ENCODE peak calls at places on chromosomes 7 and 10, in eight cellular contexts. One of them, this sample, is unnamed.

GRCh38 chr7:101538596-101539459 is 90.3 kb downstream of the MYL10 start:
- DNase-seq in Panc1: no peak
- DNase-seq in A549: peak
- DNase-seq in central memory CD8-positive, alpha-beta T cell: peak
- DNase-seq in T-helper 22 cell: no peak
- DNase-seq in HFF-Myc: peak
- DNase-seq in HTR-8/SVneo: peak
- DNase-seq in Calu3: peak
- DNase-seq in this sample: peak

GRCh38 chr7:27923308-27923980 is 183.5 kb downstream of the TAX1BP1 start:
- DNase-seq in Calu3: no peak
- DNase-seq in Panc1: no peak
- DNase-seq in T-helper 22 cell: no peak
- DNase-seq in A549: no peak
- DNase-seq in central memory CD8-positive, alpha-beta T cell: no peak
- DNase-seq in HFF-Myc: no peak
- DNase-seq in HTR-8/SVneo: no peak
- DNase-seq in this sample: no peak

GRCh38 chr7:2197436-2198155 is 35.1 kb downstream of the MAD1L1 start:
- DNase-seq in A549: no peak
- DNase-seq in HFF-Myc: no peak
- DNase-seq in central memory CD8-positive, alpha-beta T cell: no peak
- DNase-seq in Calu3: no peak
- DNase-seq in HTR-8/SVneo: no peak
- DNase-seq in T-helper 22 cell: no peak
- DNase-seq in Panc1: no peak
- DNase-seq in this sample: no peak

GRCh38 chr10:10092581-10092980 is 925.1 kb upstream of the CELF2 start:
- DNase-seq in A549: no peak
- DNase-seq in HFF-Myc: no peak
- DNase-seq in central memory CD8-positive, alpha-beta T cell: no peak
- DNase-seq in T-helper 22 cell: no peak
- DNase-seq in Panc1: no peak
- DNase-seq in Calu3: no peak
- DNase-seq in HTR-8/SVneo: no peak
- DNase-seq in this sample: no peak

GRCh38 chr7:29281782-29282541 is 87.4 kb downstream of the CHN2 start:
- DNase-seq in HTR-8/SVneo: peak
- DNase-seq in A549: no peak
- DNase-seq in central memory CD8-positive, alpha-beta T cell: no peak
- DNase-seq in HFF-Myc: no peak
- DNase-seq in T-helper 22 cell: no peak
- DNase-seq in Panc1: no peak
- DNase-seq in Calu3: no peak
- DNase-seq in this sample: no peak

GRCh38 chr10:114498413-114499111 is 94.3 kb upstream of the AFAP1L2 start:
- DNase-seq in HTR-8/SVneo: no peak
- DNase-seq in HFF-Myc: no peak
- DNase-seq in T-helper 22 cell: no peak
- DNase-seq in A549: no peak
- DNase-seq in central memory CD8-positive, alpha-beta T cell: no peak
- DNase-seq in Calu3: no peak
- DNase-seq in Panc1: no peak
- DNase-seq in this sample: no peak

GRCh38 chr7:130940326-130940725 is 206.3 kb upstream of the KLF14 start:
- DNase-seq in Panc1: no peak
- DNase-seq in T-helper 22 cell: no peak
- DNase-seq in HTR-8/SVneo: no peak
- DNase-seq in HFF-Myc: no peak
- DNase-seq in central memory CD8-positive, alpha-beta T cell: no peak
- DNase-seq in A549: no peak
- DNase-seq in Calu3: no peak
- DNase-seq in this sample: no peak

GRCh38 chr10:91493313-91493712 is 83.2 kb downstream of the HECTD2 start:
- DNase-seq in A549: peak
- DNase-seq in HFF-Myc: no peak
- DNase-seq in HTR-8/SVneo: peak
- DNase-seq in Panc1: no peak
- DNase-seq in central memory CD8-positive, alpha-beta T cell: no peak
- DNase-seq in T-helper 22 cell: no peak
- DNase-seq in Calu3: no peak
- DNase-seq in this sample: no peak

GRCh38 chr10:130357226-130357625 is 221.0 kb downstream of the GLRX3 start:
- DNase-seq in Panc1: no peak
- DNase-seq in HTR-8/SVneo: no peak
- DNase-seq in Calu3: no peak
- DNase-seq in A549: no peak
- DNase-seq in HFF-Myc: no peak
- DNase-seq in central memory CD8-positive, alpha-beta T cell: no peak
- DNase-seq in T-helper 22 cell: no peak
- DNase-seq in this sample: no peak

GRCh38 chr7:123624527-123625183 is 23.0 kb downstream of the ASB15 start:
- DNase-seq in Calu3: peak
- DNase-seq in HTR-8/SVneo: no peak
- DNase-seq in central memory CD8-positive, alpha-beta T cell: peak
- DNase-seq in A549: peak
- DNase-seq in Panc1: peak
- DNase-seq in T-helper 22 cell: no peak
- DNase-seq in HFF-Myc: no peak
- DNase-seq in this sample: peak

GRCh38 chr10:6144609-6145413 is 56.0 kb downstream of the RBM17 start:
- DNase-seq in central memory CD8-positive, alpha-beta T cell: peak
- DNase-seq in HFF-Myc: no peak
- DNase-seq in Calu3: peak
- DNase-seq in A549: peak
- DNase-seq in Panc1: no peak
- DNase-seq in T-helper 22 cell: peak
- DNase-seq in HTR-8/SVneo: peak
- DNase-seq in this sample: peak

GRCh38 chr7:108009873-108010272 is 6.9 kb upstream of the LAMB1 start:
- DNase-seq in Panc1: no peak
- DNase-seq in central memory CD8-positive, alpha-beta T cell: no peak
- DNase-seq in HFF-Myc: no peak
- DNase-seq in A549: no peak
- DNase-seq in HTR-8/SVneo: no peak
- DNase-seq in Calu3: no peak
- DNase-seq in T-helper 22 cell: no peak
- DNase-seq in this sample: no peak

GRCh38 chr7:159143780-159144755 is 599 bp downstream of the VIPR2 start:
- DNase-seq in A549: no peak
- DNase-seq in HTR-8/SVneo: no peak
- DNase-seq in central memory CD8-positive, alpha-beta T cell: no peak
- DNase-seq in T-helper 22 cell: no peak
- DNase-seq in Calu3: no peak
- DNase-seq in HFF-Myc: no peak
- DNase-seq in Panc1: no peak
- DNase-seq in this sample: no peak

GRCh38 chr10:62635127-62635526 is 169.4 kb upstream of the ADO start:
- DNase-seq in HTR-8/SVneo: no peak
- DNase-seq in central memory CD8-positive, alpha-beta T cell: no peak
- DNase-seq in Calu3: no peak
- DNase-seq in HFF-Myc: no peak
- DNase-seq in A549: no peak
- DNase-seq in Panc1: no peak
- DNase-seq in T-helper 22 cell: no peak
- DNase-seq in this sample: no peak

GRCh38 chr7:135664046-135664589 is 1.8 kb downstream of the STMP1 start:
- DNase-seq in A549: no peak
- DNase-seq in Panc1: no peak
- DNase-seq in Calu3: no peak
- DNase-seq in T-helper 22 cell: no peak
- DNase-seq in HTR-8/SVneo: no peak
- DNase-seq in central memory CD8-positive, alpha-beta T cell: no peak
- DNase-seq in HFF-Myc: no peak
- DNase-seq in this sample: no peak

GRCh38 chr7:101608772-101609713 is 20.1 kb downstream of the MYL10 start:
- DNase-seq in Panc1: no peak
- DNase-seq in Calu3: peak
- DNase-seq in A549: no peak
- DNase-seq in HTR-8/SVneo: no peak
- DNase-seq in HFF-Myc: no peak
- DNase-seq in central memory CD8-positive, alpha-beta T cell: no peak
- DNase-seq in T-helper 22 cell: no peak
- DNase-seq in this sample: no peak

GRCh38 chr10:132140167-132140925 is 46.4 kb upstream of the DPYSL4 start:
- DNase-seq in HFF-Myc: no peak
- DNase-seq in HTR-8/SVneo: no peak
- DNase-seq in Calu3: no peak
- DNase-seq in central memory CD8-positive, alpha-beta T cell: no peak
- DNase-seq in Panc1: no peak
- DNase-seq in A549: no peak
- DNase-seq in T-helper 22 cell: no peak
- DNase-seq in this sample: no peak

GRCh38 chr10:62788861-62789467 is 15.6 kb upstream of the ADO start:
- DNase-seq in T-helper 22 cell: no peak
- DNase-seq in Panc1: no peak
- DNase-seq in A549: no peak
- DNase-seq in central memory CD8-positive, alpha-beta T cell: no peak
- DNase-seq in HTR-8/SVneo: no peak
- DNase-seq in HFF-Myc: no peak
- DNase-seq in Calu3: no peak
- DNase-seq in this sample: no peak

GRCh38 chr7:130844811-130845580 is 111.0 kb upstream of the KLF14 start:
- DNase-seq in A549: peak
- DNase-seq in Panc1: no peak
- DNase-seq in T-helper 22 cell: no peak
- DNase-seq in Calu3: peak
- DNase-seq in central memory CD8-positive, alpha-beta T cell: no peak
- DNase-seq in HFF-Myc: peak
- DNase-seq in HTR-8/SVneo: no peak
- DNase-seq in this sample: no peak

GRCh38 chr7:55005241-55005836 is 13.5 kb upstream of the EGFR start:
- DNase-seq in HTR-8/SVneo: no peak
- DNase-seq in HFF-Myc: no peak
- DNase-seq in Calu3: no peak
- DNase-seq in Panc1: no peak
- DNase-seq in T-helper 22 cell: no peak
- DNase-seq in A549: no peak
- DNase-seq in central memory CD8-positive, alpha-beta T cell: no peak
- DNase-seq in this sample: no peak

GRCh38 chr7:125663961-125664360 is 734.3 kb upstream of the POT1 start:
- DNase-seq in HFF-Myc: no peak
- DNase-seq in T-helper 22 cell: no peak
- DNase-seq in HTR-8/SVneo: no peak
- DNase-seq in central memory CD8-positive, alpha-beta T cell: no peak
- DNase-seq in A549: no peak
- DNase-seq in Calu3: no peak
- DNase-seq in Panc1: no peak
- DNase-seq in this sample: no peak

GRCh38 chr7:27187702-27188665 is 3.0 kb upstream of the HOXA11 start:
- DNase-seq in Panc1: no peak
- DNase-seq in central memory CD8-positive, alpha-beta T cell: no peak
- DNase-seq in HTR-8/SVneo: no peak
- DNase-seq in Calu3: no peak
- DNase-seq in A549: no peak
- DNase-seq in HFF-Myc: no peak
- DNase-seq in T-helper 22 cell: no peak
- DNase-seq in this sample: peak

GRCh38 chr7:113968713-113969112 is 49.9 kb upstream of the PPP1R3A start:
- DNase-seq in HFF-Myc: no peak
- DNase-seq in T-helper 22 cell: no peak
- DNase-seq in HTR-8/SVneo: no peak
- DNase-seq in Panc1: no peak
- DNase-seq in A549: no peak
- DNase-seq in Calu3: no peak
- DNase-seq in central memory CD8-positive, alpha-beta T cell: no peak
- DNase-seq in this sample: no peak

GRCh38 chr10:19194866-19195265 is 146.3 kb downstream of the MALRD1 start:
- DNase-seq in Calu3: no peak
- DNase-seq in HFF-Myc: no peak
- DNase-seq in A549: no peak
- DNase-seq in T-helper 22 cell: no peak
- DNase-seq in central memory CD8-positive, alpha-beta T cell: no peak
- DNase-seq in HTR-8/SVneo: no peak
- DNase-seq in Panc1: no peak
- DNase-seq in this sample: no peak

GRCh38 chr10:80545258-80545881 is 7.7 kb downstream of the SH2D4B start:
- DNase-seq in Panc1: no peak
- DNase-seq in T-helper 22 cell: no peak
- DNase-seq in Calu3: no peak
- DNase-seq in central memory CD8-positive, alpha-beta T cell: no peak
- DNase-seq in HFF-Myc: no peak
- DNase-seq in HTR-8/SVneo: no peak
- DNase-seq in A549: no peak
- DNase-seq in this sample: no peak

GRCh38 chr7:113774182-113774807 is 144.5 kb downstream of the PPP1R3A start:
- DNase-seq in Panc1: peak
- DNase-seq in Calu3: peak
- DNase-seq in A549: peak
- DNase-seq in central memory CD8-positive, alpha-beta T cell: no peak
- DNase-seq in T-helper 22 cell: no peak
- DNase-seq in HFF-Myc: peak
- DNase-seq in HTR-8/SVneo: peak
- DNase-seq in this sample: no peak

GRCh38 chr7:52799817-52800216 is 235.6 kb upstream of the POM121L12 start:
- DNase-seq in HTR-8/SVneo: no peak
- DNase-seq in HFF-Myc: no peak
- DNase-seq in central memory CD8-positive, alpha-beta T cell: no peak
- DNase-seq in T-helper 22 cell: no peak
- DNase-seq in Panc1: no peak
- DNase-seq in A549: no peak
- DNase-seq in Calu3: no peak
- DNase-seq in this sample: no peak

GRCh38 chr10:69088801-69089501 is 1.0 kb downstream of the SRGN start:
- DNase-seq in Panc1: no peak
- DNase-seq in HFF-Myc: no peak
- DNase-seq in A549: peak
- DNase-seq in Calu3: no peak
- DNase-seq in HTR-8/SVneo: peak
- DNase-seq in T-helper 22 cell: peak
- DNase-seq in central memory CD8-positive, alpha-beta T cell: no peak
- DNase-seq in this sample: peak

GRCh38 chr10:128568041-128568440 is 441.8 kb upstream of the MKI67 start:
- DNase-seq in HFF-Myc: no peak
- DNase-seq in HTR-8/SVneo: no peak
- DNase-seq in central memory CD8-positive, alpha-beta T cell: no peak
- DNase-seq in Panc1: no peak
- DNase-seq in A549: no peak
- DNase-seq in Calu3: no peak
- DNase-seq in T-helper 22 cell: no peak
- DNase-seq in this sample: no peak

GRCh38 chr7:41445951-41446350 is 256.9 kb downstream of the INHBA start:
- DNase-seq in Panc1: no peak
- DNase-seq in HFF-Myc: no peak
- DNase-seq in Calu3: no peak
- DNase-seq in T-helper 22 cell: no peak
- DNase-seq in HTR-8/SVneo: no peak
- DNase-seq in central memory CD8-positive, alpha-beta T cell: no peak
- DNase-seq in A549: no peak
- DNase-seq in this sample: no peak

GRCh38 chr7:94160719-94161435 is 156.7 kb upstream of the BET1 start:
- DNase-seq in HTR-8/SVneo: no peak
- DNase-seq in Panc1: no peak
- DNase-seq in HFF-Myc: no peak
- DNase-seq in A549: no peak
- DNase-seq in central memory CD8-positive, alpha-beta T cell: no peak
- DNase-seq in Calu3: no peak
- DNase-seq in T-helper 22 cell: no peak
- DNase-seq in this sample: no peak

GRCh38 chr7:146478975-146479492 is 362.4 kb downstream of the CNTNAP2 start:
- DNase-seq in A549: no peak
- DNase-seq in central memory CD8-positive, alpha-beta T cell: no peak
- DNase-seq in T-helper 22 cell: no peak
- DNase-seq in Panc1: no peak
- DNase-seq in HTR-8/SVneo: no peak
- DNase-seq in Calu3: no peak
- DNase-seq in HFF-Myc: no peak
- DNase-seq in this sample: no peak

GRCh38 chr7:3430588-3430987 is 129.5 kb downstream of the SDK1 start:
- DNase-seq in T-helper 22 cell: no peak
- DNase-seq in A549: no peak
- DNase-seq in central memory CD8-positive, alpha-beta T cell: no peak
- DNase-seq in HFF-Myc: no peak
- DNase-seq in Calu3: no peak
- DNase-seq in HTR-8/SVneo: no peak
- DNase-seq in Panc1: no peak
- DNase-seq in this sample: no peak

GRCh38 chr7:127920787-127921438 is 110.3 kb downstream of the LRRC4 start:
- DNase-seq in Panc1: no peak
- DNase-seq in central memory CD8-positive, alpha-beta T cell: no peak
- DNase-seq in Calu3: no peak
- DNase-seq in HFF-Myc: no peak
- DNase-seq in T-helper 22 cell: no peak
- DNase-seq in HTR-8/SVneo: no peak
- DNase-seq in A549: no peak
- DNase-seq in this sample: no peak

This sample was measured in T-helper 17 cell.